ENCODE peak calls at places on chromosome 21, in five cellular contexts. G, V, O, P and Q are unnamed samples.
A peak's percentile ranks its signal among the peaks of the same experiment; 100 is the strongest.

GRCh38 chr21:42112857-42113256 is 41.7 kb downstream of the UMODL1 start:
- DNase-seq in G (no peak), V (no peak), O (no peak), P (no peak), Q (no peak)

GRCh38 chr21:38236232-38236631 is 20.6 kb upstream of the KCNJ15 start:
- DNase-seq in G (no peak), V (no peak), O (no peak), P (no peak), Q (no peak)

GRCh38 chr21:37006243-37006520 is 320 bp upstream of the RIPPLY3 start:
- DNase-seq in G (no peak), V (no peak), O (no peak), P (no peak), Q (peak; percentile 36)

GRCh38 chr21:44392185-44392584 is 38.8 kb downstream of the TRPM2 start:
- DNase-seq in G (no peak), V (no peak), O (no peak), P (no peak), Q (no peak)

GRCh38 chr21:44547656-44548331 is 3.5 kb downstream of the KRTAP10-2 start:
- DNase-seq in G (no peak), V (no peak), O (no peak), P (no peak), Q (no peak)

GRCh38 chr21:35476616-35477395 is 427.7 kb upstream of the RUNX1 start:
- DNase-seq in G (no peak), V (no peak), O (no peak), P (no peak), Q (no peak)

GRCh38 chr21:34695434-34695833 is 26.6 kb downstream of the CLIC6 start:
- DNase-seq in G (no peak), V (peak; percentile 25), O (no peak), P (no peak), Q (no peak)

GRCh38 chr21:18801468-18801867 is 397.9 kb upstream of the TMPRSS15 start:
- DNase-seq in G (no peak), V (no peak), O (no peak), P (no peak), Q (peak; percentile 1)

GRCh38 chr21:35924714-35925301 is 135.5 kb downstream of the SETD4 start:
- DNase-seq in G (no peak), V (no peak), O (no peak), P (no peak), Q (no peak)

GRCh38 chr21:36695671-36696389 is 3.1 kb upstream of the SIM2 start:
- DNase-seq in G (no peak), V (peak; percentile 11), O (no peak), P (no peak), Q (peak; percentile 41)

GRCh38 chr21:46218906-46219590 is 9.5 kb downstream of the LSS start:
- DNase-seq in G (no peak), V (no peak), O (no peak), P (no peak), Q (no peak)

GRCh38 chr21:37045139-37045538 is 27.7 kb downstream of the PIGP start:
- DNase-seq in G (no peak), V (peak; percentile 35), O (no peak), P (no peak), Q (no peak)

GRCh38 chr21:37072239-37072987 is 458 bp downstream of the PIGP start:
- DNase-seq in G (peak; percentile 77), V (peak; percentile 43), O (peak; percentile 46), P (no peak), Q (no peak)

GRCh38 chr21:35711213-35711612 is 349.1 kb downstream of the SETD4 start:
- DNase-seq in G (no peak), V (no peak), O (no peak), P (no peak), Q (no peak)

GRCh38 chr21:44582055-44582454 is 1.7 kb upstream of the KRTAP10-5 start:
- DNase-seq in G (peak; percentile 28), V (no peak), O (no peak), P (no peak), Q (no peak)

GRCh38 chr21:15029077-15029476 is 35.7 kb downstream of the NRIP1 start:
- DNase-seq in G (no peak), V (no peak), O (no peak), P (no peak), Q (no peak)

GRCh38 chr21:16837319-16837718 is 675.5 kb upstream of the CXADR start:
- DNase-seq in G (no peak), V (no peak), O (no peak), P (no peak), Q (no peak)

GRCh38 chr21:37071561-37072238 is 1.2 kb downstream of the PIGP start:
- DNase-seq in G (peak; percentile 55), V (no peak), O (no peak), P (no peak), Q (peak; percentile 34)

GRCh38 chr21:43911935-43912487 is 47.0 kb downstream of the AGPAT3 start:
- DNase-seq in G (no peak), V (no peak), O (no peak), P (no peak), Q (no peak)

DNA sequence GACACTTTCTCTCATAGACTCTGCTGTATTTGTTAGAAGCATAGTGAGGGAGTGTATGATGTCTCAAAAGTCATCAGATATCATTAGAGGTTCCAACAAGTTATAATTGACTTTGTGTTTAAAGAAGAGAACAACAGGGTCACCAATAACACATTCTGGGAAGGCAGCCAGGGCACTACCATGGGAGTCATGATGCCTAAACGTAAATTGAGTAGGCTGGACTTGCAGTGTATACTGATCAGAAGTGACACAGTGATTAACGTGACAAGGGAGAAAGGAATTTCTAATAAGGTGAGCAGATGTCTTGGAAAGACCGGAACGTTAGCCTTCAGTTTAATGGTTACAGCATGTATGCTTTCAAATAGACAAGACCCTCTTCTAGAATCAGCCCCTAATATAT is 973.2 kb downstream of the NCAM2 start:
- DNase-seq in G (no peak), V (no peak), O (no peak), P (no peak), Q (no peak)
- TF ChIP-seq TAF1 in G (no peak), V (no peak), O (no peak), P (no peak), Q (no peak)

DNA sequence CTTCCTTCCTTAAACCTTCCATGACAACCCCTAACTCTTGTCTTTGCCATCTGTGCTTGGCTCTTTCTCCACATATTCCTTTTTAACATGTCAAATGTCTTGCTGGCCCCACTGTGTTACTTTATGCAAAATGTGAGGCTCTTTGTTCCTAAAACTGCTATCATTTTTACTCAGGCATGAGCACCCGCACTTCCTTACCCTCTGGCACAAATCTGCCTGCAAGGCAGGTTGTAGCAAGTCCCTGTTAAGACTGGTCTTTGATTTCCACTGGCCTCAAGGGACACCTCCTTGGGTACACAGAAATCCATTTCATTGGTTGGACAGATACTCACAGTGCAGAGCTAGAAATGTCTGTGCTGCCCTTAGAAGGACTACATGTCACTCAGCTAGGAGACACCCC is 142.9 kb downstream of the HUNK start:
- DNase-seq in G (no peak), V (no peak), O (no peak), P (no peak), Q (no peak)
- TF ChIP-seq TAF1 in G (no peak), V (no peak), O (no peak), P (no peak), Q (no peak)

DNA sequence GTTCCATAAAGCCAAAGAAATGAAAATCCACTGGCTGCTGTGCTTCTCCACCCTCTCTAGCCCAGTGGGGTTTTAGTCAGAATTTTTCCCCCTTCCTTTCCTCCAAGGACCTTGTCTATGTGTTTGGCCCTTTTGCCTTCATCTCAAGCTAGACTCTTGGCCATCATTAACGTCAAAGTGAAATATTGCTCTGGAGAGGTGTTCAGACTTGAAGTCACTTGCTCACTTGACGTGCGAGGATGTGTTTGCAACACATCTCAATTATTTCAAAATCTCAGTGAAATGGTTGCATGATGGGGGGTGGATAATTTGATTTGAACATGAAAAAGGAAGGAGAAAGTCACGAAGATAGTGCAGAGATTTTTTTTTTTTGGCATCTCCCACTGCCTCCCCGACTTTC is 13.6 kb downstream of the EVA1C start:
- DNase-seq in G (no peak), V (no peak), O (no peak), P (no peak), Q (no peak)
- TF ChIP-seq TAF1 in G (no peak), V (no peak), O (no peak), P (no peak), Q (no peak)

DNA sequence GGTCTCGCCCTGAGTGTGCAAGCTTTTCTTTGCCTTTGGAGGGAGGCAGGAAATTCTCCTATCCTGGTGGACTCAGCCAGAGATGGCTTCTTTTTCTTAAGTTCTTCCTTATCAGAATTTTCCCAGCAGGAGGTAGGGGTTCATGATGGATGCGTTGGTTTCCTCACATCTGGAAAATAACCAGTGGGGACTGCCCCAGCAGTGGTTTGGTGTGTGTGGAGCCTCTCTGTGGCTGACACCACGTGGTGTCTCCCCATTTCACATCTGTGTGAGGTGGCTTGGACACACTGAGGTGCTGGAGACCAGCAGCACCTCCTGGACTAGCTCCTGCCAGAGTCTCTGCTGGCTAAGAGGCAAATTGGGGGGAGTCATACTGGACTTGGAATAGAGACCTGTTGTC is 32.6 kb downstream of the B3GALT5 start:
- DNase-seq in G (no peak), V (no peak), O (no peak), P (no peak), Q (no peak)
- TF ChIP-seq TAF1 in G (no peak), V (no peak), O (no peak), P (no peak), Q (no peak)